ENCODE peak calls at places on chromosomes 1 and 21, in five cellular contexts. Q is psoas muscle, W is GM23338, H is left ventricle myocardium inferior, K is neuronal stem cell. E is an unnamed sample.
A peak's percentile ranks its signal among the peaks of the same experiment; 100 is the strongest.

GRCh38 chr1:234619794-234620247 is 9.8 kb upstream of the IRF2BP2 start:
- DNase-seq in Q (no peak), W (no peak), H (no peak), K (no peak), E (no peak)

GRCh38 chr1:232271299-232271698 is 358.6 kb downstream of the SIPA1L2 start:
- DNase-seq in Q (no peak), W (no peak), H (no peak), K (no peak), E (no peak)

GRCh38 chr1:54791880-54792522 is 9.1 kb downstream of the TTC22 start:
- DNase-seq in Q (no peak), W (peak; percentile 87), H (no peak), K (no peak), E (no peak)

GRCh38 chr1:82225407-82226197 is 424.9 kb downstream of the ADGRL2 start:
- DNase-seq in Q (no peak), W (no peak), H (no peak), K (no peak), E (no peak)

GRCh38 chr1:200400556-200400955 is 9.3 kb downstream of the ZNF281 start:
- DNase-seq in Q (no peak), W (no peak), H (no peak), K (no peak), E (no peak)

GRCh38 chr1:192401832-192402231 is 85.0 kb downstream of the RGS21 start:
- DNase-seq in Q (no peak), W (no peak), H (no peak), K (no peak), E (no peak)

GRCh38 chr21:45491056-45491455 is 51.2 kb downstream of the SLC19A1 start:
- DNase-seq in Q (no peak), W (no peak), H (no peak), K (no peak), E (no peak)

GRCh38 chr1:112723511-112723839 is 8.3 kb upstream of the PPM1J start:
- DNase-seq in Q (no peak), W (no peak), H (no peak), K (no peak), E (no peak)

GRCh38 chr1:19028110-19028509 is 71.6 kb upstream of the IFFO2 start:
- DNase-seq in Q (no peak), W (peak; percentile 58), H (no peak), K (no peak), E (no peak)

GRCh38 chr1:232969791-232970190 is 19.4 kb downstream of the NTPCR start:
- DNase-seq in Q (no peak), W (no peak), H (no peak), K (no peak), E (no peak)

GRCh38 chr1:87501738-87502137 is 173.1 kb downstream of the LMO4 start:
- DNase-seq in Q (no peak), W (peak; percentile 14), H (no peak), K (no peak), E (no peak)

GRCh38 chr1:17197696-17198095 is 7.2 kb upstream of the PADI1 start:
- DNase-seq in Q (peak; percentile 20), W (no peak), H (no peak), K (no peak), E (no peak)

GRCh38 chr1:2789164-2789985 is 12.1 kb downstream of the TTC34 start:
- DNase-seq in Q (peak; percentile 36), W (peak; percentile 65), H (no peak), K (no peak), E (peak; percentile 30)

GRCh38 chr21:31136891-31137290 is 98.6 kb upstream of the KRTAP19-8 start:
- DNase-seq in Q (no peak), W (no peak), H (no peak), K (no peak), E (peak; percentile 31)

GRCh38 chr1:200438911-200439310 is 29.1 kb upstream of the ZNF281 start:
- DNase-seq in Q (no peak), W (no peak), H (no peak), K (no peak), E (no peak)

GRCh38 chr21:34986561-34987533 is 62.3 kb downstream of the RUNX1 start:
- DNase-seq in Q (no peak), W (peak; percentile 43), H (no peak), K (peak; percentile 27), E (peak; percentile 26)

GRCh38 chr1:226714148-226714547 is 24.9 kb downstream of the ITPKB start:
- DNase-seq in Q (no peak), W (no peak), H (no peak), K (no peak), E (no peak)

GRCh38 chr1:58823481-58824010 is 39.7 kb upstream of the JUN start:
- DNase-seq in Q (no peak), W (no peak), H (no peak), K (no peak), E (no peak)

GRCh38 chr1:75559800-75560199 is 51.1 kb downstream of the SLC44A5 start:
- DNase-seq in Q (no peak), W (no peak), H (no peak), K (no peak), E (no peak)

GRCh38 chr1:63663301-63663700 is 70.1 kb downstream of the PGM1 start:
- DNase-seq in Q (no peak), W (no peak), H (no peak), K (no peak), E (no peak)

GRCh38 chr1:9792156-9793042 is 31.4 kb downstream of the CLSTN1 start:
- DNase-seq in Q (peak; percentile 73), W (peak; percentile 88), H (no peak), K (no peak), E (no peak)

GRCh38 chr1:71785470-71785869 is 496.9 kb downstream of the NEGR1 start:
- DNase-seq in Q (no peak), W (no peak), H (no peak), K (no peak), E (no peak)

GRCh38 chr1:21594935-21595897 is 73.9 kb downstream of the RAP1GAP start:
- DNase-seq in Q (peak; percentile 72), W (peak; percentile 92), H (peak; percentile 59), K (peak; percentile 44), E (peak; percentile 85)

GRCh38 chr1:245673920-245674414 is 519.2 kb downstream of the KIF26B start:
- DNase-seq in Q (no peak), W (no peak), H (no peak), K (no peak), E (no peak)

GRCh38 chr21:31145271-31145801 is 107.1 kb upstream of the KRTAP19-8 start:
- DNase-seq in Q (no peak), W (no peak), H (no peak), K (no peak), E (no peak)

GRCh38 chr1:107076846-107077245 is 20.4 kb downstream of the PRMT6 start:
- DNase-seq in Q (no peak), W (peak; percentile 57), H (no peak), K (no peak), E (no peak)

GRCh38 chr1:6672558-6672957 is 29.1 kb downstream of the DNAJC11 start:
- DNase-seq in Q (no peak), W (no peak), H (peak; percentile 34), K (no peak), E (peak; percentile 54)

GRCh38 chr1:240714893-240715292 is 102.9 kb upstream of the GREM2 start:
- DNase-seq in Q (no peak), W (no peak), H (no peak), K (no peak), E (no peak)

GRCh38 chr1:240711020-240711419 is 99.1 kb upstream of the GREM2 start:
- DNase-seq in Q (no peak), W (no peak), H (no peak), K (no peak), E (no peak)

GRCh38 chr1:240709676-240710075 is 97.7 kb upstream of the GREM2 start:
- DNase-seq in Q (no peak), W (no peak), H (no peak), K (no peak), E (no peak)

GRCh38 chr1:240706150-240706904 is 94.4 kb upstream of the GREM2 start:
- DNase-seq in Q (no peak), W (no peak), H (no peak), K (no peak), E (no peak)

DNA sequence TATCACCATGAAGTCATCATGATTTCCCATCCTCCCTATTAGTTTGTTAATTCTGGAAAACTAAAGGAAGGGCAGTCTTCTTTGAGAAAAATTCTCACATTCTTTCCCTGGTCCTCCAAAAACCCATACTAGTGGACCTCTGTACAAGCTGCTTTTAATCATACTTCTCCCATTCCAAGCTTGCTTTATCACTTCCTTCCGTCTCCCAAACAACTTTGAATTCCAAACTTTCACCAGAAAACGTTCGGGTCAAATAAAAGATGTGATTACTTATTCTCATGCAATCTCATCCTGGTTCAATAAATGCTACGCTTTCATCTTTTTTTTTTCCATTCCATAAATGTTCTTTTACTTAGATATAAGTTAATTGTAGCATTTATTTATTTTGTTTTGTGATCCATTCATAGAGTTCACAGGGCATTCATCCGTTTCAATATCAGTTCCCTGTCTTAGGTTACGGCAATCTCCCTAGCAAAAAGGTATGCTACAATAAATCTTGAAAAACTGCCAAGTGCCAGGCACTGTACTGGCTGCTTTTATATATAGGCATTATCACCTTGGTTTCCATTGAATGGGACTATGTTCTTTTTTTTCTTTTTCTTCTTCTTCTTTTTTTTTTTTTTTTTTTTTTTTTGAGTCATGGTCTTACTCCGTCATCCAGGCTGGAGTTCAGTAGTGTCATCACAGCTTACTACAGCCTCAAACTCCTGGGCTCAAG is 100.2 kb upstream of the GREM2 start:
- DNase-seq in Q (no peak), W (no peak), H (no peak), K (no peak), E (no peak)
- H3K27ac ChIP-seq in Q (no peak overlapping the region), W (no peak overlapping the region), H (no peak overlapping the region), K (no peak overlapping the region), E (no peak overlapping the region)

GRCh38 chr1:41789616-41790330 is 128.9 kb downstream of the HIVEP3 start:
- DNase-seq in Q (no peak), W (no peak), H (no peak), K (no peak), E (no peak)

GRCh38 chr1:41784516-41785279 is 134.0 kb downstream of the HIVEP3 start:
- DNase-seq in Q (no peak), W (no peak), H (no peak), K (no peak), E (no peak)

GRCh38 chr1:41791667-41792484 is 126.8 kb downstream of the HIVEP3 start:
- DNase-seq in Q (no peak), W (no peak), H (no peak), K (no peak), E (no peak)

GRCh38 chr1:41790351-41790750 is 128.4 kb downstream of the HIVEP3 start:
- DNase-seq in Q (no peak), W (no peak), H (no peak), K (no peak), E (no peak)

GRCh38 chr1:41788427-41788826 is 130.3 kb downstream of the HIVEP3 start:
- DNase-seq in Q (no peak), W (no peak), H (no peak), K (no peak), E (no peak)
- H3K4me3 ChIP-seq in Q (no peak overlapping the region), W (no peak overlapping the region), H (no peak overlapping the region), K (no peak overlapping the region), E (no peak overlapping the region)

DNA sequence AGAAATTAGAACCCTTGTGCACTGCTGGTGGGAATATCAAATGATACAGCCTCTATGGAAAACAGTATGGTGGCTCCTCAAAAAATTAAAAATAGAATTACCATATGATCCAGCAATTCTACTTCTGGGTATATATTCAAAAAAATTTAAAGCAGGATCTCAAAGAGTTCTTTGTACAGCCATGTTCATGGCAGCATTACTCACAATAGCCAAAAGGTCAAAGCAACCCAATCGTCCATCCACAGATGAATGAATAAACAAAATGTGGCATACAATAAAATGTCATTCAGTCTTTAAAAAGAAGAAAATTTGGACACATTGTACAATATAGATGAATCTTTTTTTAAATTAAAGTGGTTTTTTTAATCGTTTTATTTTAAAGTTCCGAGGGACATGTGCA is 36.3 kb upstream of the ERG start:
- DNase-seq in Q (no peak), W (no peak), H (no peak), K (no peak), E (no peak)
- H3K27me3 ChIP-seq in Q (peaks cover 2% of the 10 kb centered on the region), W (no peaks in the 10 kb centered on the region), H (peaks cover 5% of the 10 kb centered on the region), K (no peaks in the 10 kb centered on the region), E (no peaks in the 10 kb centered on the region)

GRCh38 chr1:26161408-26162219 is 2.7 kb downstream of the FAM110D start:
- DNase-seq in Q (peak; percentile 88), W (peak; percentile 76), H (peak; percentile 74), K (no peak), E (peak; percentile 89)
- H3K27ac ChIP-seq in Q (peak overlapping the region; percentile 83), W (no peak overlapping the region), H (peak overlapping the region; percentile 98), K (no peak overlapping the region), E (peak overlapping the region; percentile 54)